ENCODE peak calls at places on chromosomes 6 and 20, in four cellular contexts. M is BE2C, X is amniotic epithelial cell, A is kidney epithelial cell. J is an unnamed sample.

GRCh38 chr20:50111120-50111828 is 1.7 kb downstream of the UBE2V1 start:
- DNase-seq in M (peak), X (peak), A (no peak), J (no peak)

GRCh38 chr20:21396921-21397340 is 395 bp downstream of the NKX2-4 start:
- DNase-seq in M (peak), X (no peak), A (no peak), J (peak)

GRCh38 chr20:24701668-24702067 is 232.2 kb downstream of the SYNDIG1 start:
- DNase-seq in M (no peak), X (no peak), A (no peak), J (no peak)

GRCh38 chr20:40339661-40340449 is 349.2 kb downstream of the MAFB start:
- DNase-seq in M (no peak), X (no peak), A (no peak), J (peak)

GRCh38 chr6:77462359-77463307 is 658 bp downstream of the HTR1B start:
- DNase-seq in M (no peak), X (peak), A (no peak), J (no peak)

GRCh38 chr6:20868397-20869185 is 334.3 kb downstream of the CDKAL1 start:
- DNase-seq in M (peak), X (no peak), A (no peak), J (no peak)

GRCh38 chr6:13063300-13063918 is 264.9 kb downstream of the TBC1D7 start:
- DNase-seq in M (no peak), X (no peak), A (no peak), J (no peak)

GRCh38 chr6:13712485-13712990 is 903 bp upstream of the RANBP9 start:
- DNase-seq in M (no peak), X (no peak), A (no peak), J (no peak)

GRCh38 chr6:112618796-112619195 is 271.7 kb downstream of the RFPL4B start:
- DNase-seq in M (peak), X (peak), A (no peak), J (no peak)

GRCh38 chr20:59351148-59352040 is 51.0 kb downstream of the EDN3 start:
- DNase-seq in M (no peak), X (no peak), A (no peak), J (no peak)